ENCODE peak calls at places on chromosome 13, in six cellular contexts. One of them, this sample, is unnamed.

GRCh38 chr13:80862466-80862865 is 521.5 kb upstream of the SPRY2 start:
- DNase-seq in hepatic stellate cell: no peak
- DNase-seq in stimulated activated CD4-positive, alpha-beta T cell treated with anti-CD3 and anti-CD28 coated beads, Interleukin-1b, Interleukin-23, amount 100 ng/mL, for 24 hours: no peak
- DNase-seq in CD8-positive, alpha-beta T cell: no peak
- DNase-seq in omental fat pad: no peak
- DNase-seq in effector memory CD4-positive, alpha-beta T cell: no peak
- DNase-seq in this sample: no peak

GRCh38 chr13:58583961-58584360 is 952.4 kb downstream of the PCDH17 start:
- DNase-seq in hepatic stellate cell: no peak
- DNase-seq in stimulated activated CD4-positive, alpha-beta T cell treated with anti-CD3 and anti-CD28 coated beads, Interleukin-1b, Interleukin-23, amount 100 ng/mL, for 24 hours: no peak
- DNase-seq in CD8-positive, alpha-beta T cell: no peak
- DNase-seq in omental fat pad: no peak
- DNase-seq in effector memory CD4-positive, alpha-beta T cell: no peak
- DNase-seq in this sample: no peak

GRCh38 chr13:44768775-44769578 is 192.8 kb upstream of the TSC22D1 start:
- DNase-seq in hepatic stellate cell: no peak
- DNase-seq in stimulated activated CD4-positive, alpha-beta T cell treated with anti-CD3 and anti-CD28 coated beads, Interleukin-1b, Interleukin-23, amount 100 ng/mL, for 24 hours: peak; percentile 36
- DNase-seq in CD8-positive, alpha-beta T cell: no peak
- DNase-seq in omental fat pad: no peak
- DNase-seq in effector memory CD4-positive, alpha-beta T cell: no peak
- DNase-seq in this sample: no peak

GRCh38 chr13:101917833-101918755 is 465.6 kb downstream of the ITGBL1 start:
- DNase-seq in hepatic stellate cell: no peak
- DNase-seq in stimulated activated CD4-positive, alpha-beta T cell treated with anti-CD3 and anti-CD28 coated beads, Interleukin-1b, Interleukin-23, amount 100 ng/mL, for 24 hours: no peak
- DNase-seq in CD8-positive, alpha-beta T cell: no peak
- DNase-seq in omental fat pad: no peak
- DNase-seq in effector memory CD4-positive, alpha-beta T cell: no peak
- DNase-seq in this sample: no peak

GRCh38 chr13:42930136-42930535 is 61.9 kb downstream of the EPSTI1 start:
- DNase-seq in hepatic stellate cell: no peak
- DNase-seq in stimulated activated CD4-positive, alpha-beta T cell treated with anti-CD3 and anti-CD28 coated beads, Interleukin-1b, Interleukin-23, amount 100 ng/mL, for 24 hours: no peak
- DNase-seq in CD8-positive, alpha-beta T cell: no peak
- DNase-seq in omental fat pad: no peak
- DNase-seq in effector memory CD4-positive, alpha-beta T cell: no peak
- DNase-seq in this sample: no peak

GRCh38 chr13:41897126-41897525 is 63.8 kb downstream of the VWA8 start:
- DNase-seq in hepatic stellate cell: no peak
- DNase-seq in stimulated activated CD4-positive, alpha-beta T cell treated with anti-CD3 and anti-CD28 coated beads, Interleukin-1b, Interleukin-23, amount 100 ng/mL, for 24 hours: no peak
- DNase-seq in CD8-positive, alpha-beta T cell: no peak
- DNase-seq in omental fat pad: no peak
- DNase-seq in effector memory CD4-positive, alpha-beta T cell: no peak
- DNase-seq in this sample: no peak

GRCh38 chr13:113500530-113501265 is 10.2 kb upstream of the DCUN1D2 start:
- DNase-seq in hepatic stellate cell: no peak
- DNase-seq in stimulated activated CD4-positive, alpha-beta T cell treated with anti-CD3 and anti-CD28 coated beads, Interleukin-1b, Interleukin-23, amount 100 ng/mL, for 24 hours: no peak
- DNase-seq in CD8-positive, alpha-beta T cell: no peak
- DNase-seq in omental fat pad: no peak
- DNase-seq in effector memory CD4-positive, alpha-beta T cell: no peak
- DNase-seq in this sample: peak; percentile 45

GRCh38 chr13:111270765-111271164 is 49.7 kb upstream of the TEX29 start:
- DNase-seq in hepatic stellate cell: peak; percentile 61
- DNase-seq in stimulated activated CD4-positive, alpha-beta T cell treated with anti-CD3 and anti-CD28 coated beads, Interleukin-1b, Interleukin-23, amount 100 ng/mL, for 24 hours: no peak
- DNase-seq in CD8-positive, alpha-beta T cell: no peak
- DNase-seq in omental fat pad: no peak
- DNase-seq in effector memory CD4-positive, alpha-beta T cell: no peak
- DNase-seq in this sample: peak; percentile 47

GRCh38 chr13:35478384-35479222 is 2.1 kb upstream of the MAB21L1 start:
- DNase-seq in hepatic stellate cell: no peak
- DNase-seq in stimulated activated CD4-positive, alpha-beta T cell treated with anti-CD3 and anti-CD28 coated beads, Interleukin-1b, Interleukin-23, amount 100 ng/mL, for 24 hours: no peak
- DNase-seq in CD8-positive, alpha-beta T cell: no peak
- DNase-seq in omental fat pad: no peak
- DNase-seq in effector memory CD4-positive, alpha-beta T cell: no peak
- DNase-seq in this sample: no peak

GRCh38 chr13:36329355-36329754 is 16.8 kb downstream of the SPART start:
- DNase-seq in hepatic stellate cell: no peak
- DNase-seq in stimulated activated CD4-positive, alpha-beta T cell treated with anti-CD3 and anti-CD28 coated beads, Interleukin-1b, Interleukin-23, amount 100 ng/mL, for 24 hours: no peak
- DNase-seq in CD8-positive, alpha-beta T cell: no peak
- DNase-seq in omental fat pad: no peak
- DNase-seq in effector memory CD4-positive, alpha-beta T cell: no peak
- DNase-seq in this sample: no peak

GRCh38 chr13:48975101-48975925 is at the start of gene FNDC3A:
- DNase-seq in hepatic stellate cell: peak; percentile 85
- DNase-seq in stimulated activated CD4-positive, alpha-beta T cell treated with anti-CD3 and anti-CD28 coated beads, Interleukin-1b, Interleukin-23, amount 100 ng/mL, for 24 hours: no peak
- DNase-seq in CD8-positive, alpha-beta T cell: peak; percentile 9
- DNase-seq in omental fat pad: no peak
- DNase-seq in effector memory CD4-positive, alpha-beta T cell: peak; percentile 21
- DNase-seq in this sample: peak; percentile 93

GRCh38 chr13:95247857-95248256 is 53.4 kb downstream of the ABCC4 start:
- DNase-seq in hepatic stellate cell: no peak
- DNase-seq in stimulated activated CD4-positive, alpha-beta T cell treated with anti-CD3 and anti-CD28 coated beads, Interleukin-1b, Interleukin-23, amount 100 ng/mL, for 24 hours: no peak
- DNase-seq in CD8-positive, alpha-beta T cell: no peak
- DNase-seq in omental fat pad: no peak
- DNase-seq in effector memory CD4-positive, alpha-beta T cell: no peak
- DNase-seq in this sample: no peak

GRCh38 chr13:52128714-52129700 is at the start of gene NEK5:
- DNase-seq in hepatic stellate cell: peak; percentile 78
- DNase-seq in stimulated activated CD4-positive, alpha-beta T cell treated with anti-CD3 and anti-CD28 coated beads, Interleukin-1b, Interleukin-23, amount 100 ng/mL, for 24 hours: peak; percentile 45
- DNase-seq in CD8-positive, alpha-beta T cell: peak; percentile 6
- DNase-seq in omental fat pad: peak; percentile 27
- DNase-seq in effector memory CD4-positive, alpha-beta T cell: peak; percentile 29
- DNase-seq in this sample: no peak

GRCh38 chr13:25963681-25964080 is 88.1 kb downstream of the SHISA2 start:
- DNase-seq in hepatic stellate cell: no peak
- DNase-seq in stimulated activated CD4-positive, alpha-beta T cell treated with anti-CD3 and anti-CD28 coated beads, Interleukin-1b, Interleukin-23, amount 100 ng/mL, for 24 hours: no peak
- DNase-seq in CD8-positive, alpha-beta T cell: no peak
- DNase-seq in omental fat pad: no peak
- DNase-seq in effector memory CD4-positive, alpha-beta T cell: no peak
- DNase-seq in this sample: no peak

GRCh38 chr13:61162636-61163035 is 253.0 kb downstream of the PCDH20 start:
- DNase-seq in hepatic stellate cell: no peak
- DNase-seq in stimulated activated CD4-positive, alpha-beta T cell treated with anti-CD3 and anti-CD28 coated beads, Interleukin-1b, Interleukin-23, amount 100 ng/mL, for 24 hours: no peak
- DNase-seq in CD8-positive, alpha-beta T cell: no peak
- DNase-seq in omental fat pad: no peak
- DNase-seq in effector memory CD4-positive, alpha-beta T cell: no peak
- DNase-seq in this sample: no peak

GRCh38 chr13:31722684-31723083 is 16.6 kb upstream of the RXFP2 start:
- DNase-seq in hepatic stellate cell: no peak
- DNase-seq in stimulated activated CD4-positive, alpha-beta T cell treated with anti-CD3 and anti-CD28 coated beads, Interleukin-1b, Interleukin-23, amount 100 ng/mL, for 24 hours: no peak
- DNase-seq in CD8-positive, alpha-beta T cell: no peak
- DNase-seq in omental fat pad: no peak
- DNase-seq in effector memory CD4-positive, alpha-beta T cell: no peak
- DNase-seq in this sample: no peak

GRCh38 chr13:105139048-105139379 is 1396.4 kb downstream of the EFNB2 start:
- DNase-seq in hepatic stellate cell: no peak
- DNase-seq in stimulated activated CD4-positive, alpha-beta T cell treated with anti-CD3 and anti-CD28 coated beads, Interleukin-1b, Interleukin-23, amount 100 ng/mL, for 24 hours: no peak
- DNase-seq in CD8-positive, alpha-beta T cell: no peak
- DNase-seq in omental fat pad: no peak
- DNase-seq in effector memory CD4-positive, alpha-beta T cell: no peak
- DNase-seq in this sample: no peak

GRCh38 chr13:114313061-114313860 is 1.0 kb upstream of the CHAMP1 start:
- DNase-seq in hepatic stellate cell: peak; percentile 21
- DNase-seq in stimulated activated CD4-positive, alpha-beta T cell treated with anti-CD3 and anti-CD28 coated beads, Interleukin-1b, Interleukin-23, amount 100 ng/mL, for 24 hours: peak; percentile 31
- DNase-seq in CD8-positive, alpha-beta T cell: no peak
- DNase-seq in omental fat pad: no peak
- DNase-seq in effector memory CD4-positive, alpha-beta T cell: no peak
- DNase-seq in this sample: no peak

GRCh38 chr13:35789335-35790166 is 313.1 kb upstream of the MAB21L1 start:
- DNase-seq in hepatic stellate cell: no peak
- DNase-seq in stimulated activated CD4-positive, alpha-beta T cell treated with anti-CD3 and anti-CD28 coated beads, Interleukin-1b, Interleukin-23, amount 100 ng/mL, for 24 hours: no peak
- DNase-seq in CD8-positive, alpha-beta T cell: no peak
- DNase-seq in omental fat pad: no peak
- DNase-seq in effector memory CD4-positive, alpha-beta T cell: no peak
- DNase-seq in this sample: no peak

GRCh38 chr13:110138009-110138699 is 168.8 kb downstream of the COL4A1 start:
- DNase-seq in hepatic stellate cell: peak; percentile 86
- DNase-seq in stimulated activated CD4-positive, alpha-beta T cell treated with anti-CD3 and anti-CD28 coated beads, Interleukin-1b, Interleukin-23, amount 100 ng/mL, for 24 hours: peak; percentile 68
- DNase-seq in CD8-positive, alpha-beta T cell: peak; percentile 2
- DNase-seq in omental fat pad: peak; percentile 56
- DNase-seq in effector memory CD4-positive, alpha-beta T cell: peak; percentile 14
- DNase-seq in this sample: peak; percentile 92

GRCh38 chr13:24096659-24097058 is 63.9 kb upstream of the SPATA13 start:
- DNase-seq in hepatic stellate cell: no peak
- DNase-seq in stimulated activated CD4-positive, alpha-beta T cell treated with anti-CD3 and anti-CD28 coated beads, Interleukin-1b, Interleukin-23, amount 100 ng/mL, for 24 hours: no peak
- DNase-seq in CD8-positive, alpha-beta T cell: no peak
- DNase-seq in omental fat pad: no peak
- DNase-seq in effector memory CD4-positive, alpha-beta T cell: no peak
- DNase-seq in this sample: no peak

GRCh38 chr13:108911807-108912206 is 282.4 kb downstream of the MYO16 start:
- DNase-seq in hepatic stellate cell: no peak
- DNase-seq in stimulated activated CD4-positive, alpha-beta T cell treated with anti-CD3 and anti-CD28 coated beads, Interleukin-1b, Interleukin-23, amount 100 ng/mL, for 24 hours: no peak
- DNase-seq in CD8-positive, alpha-beta T cell: no peak
- DNase-seq in omental fat pad: no peak
- DNase-seq in effector memory CD4-positive, alpha-beta T cell: no peak
- DNase-seq in this sample: no peak

GRCh38 chr13:32581177-32581786 is 5.0 kb upstream of the PDS5B start:
- DNase-seq in hepatic stellate cell: peak; percentile 20
- DNase-seq in stimulated activated CD4-positive, alpha-beta T cell treated with anti-CD3 and anti-CD28 coated beads, Interleukin-1b, Interleukin-23, amount 100 ng/mL, for 24 hours: no peak
- DNase-seq in CD8-positive, alpha-beta T cell: no peak
- DNase-seq in omental fat pad: no peak
- DNase-seq in effector memory CD4-positive, alpha-beta T cell: no peak
- DNase-seq in this sample: no peak

GRCh38 chr13:87851395-87851794 is 180.2 kb downstream of the SLITRK5 start:
- DNase-seq in hepatic stellate cell: no peak
- DNase-seq in stimulated activated CD4-positive, alpha-beta T cell treated with anti-CD3 and anti-CD28 coated beads, Interleukin-1b, Interleukin-23, amount 100 ng/mL, for 24 hours: no peak
- DNase-seq in CD8-positive, alpha-beta T cell: no peak
- DNase-seq in omental fat pad: no peak
- DNase-seq in effector memory CD4-positive, alpha-beta T cell: no peak
- DNase-seq in this sample: no peak

GRCh38 chr13:28558567-28558966 is 63.6 kb upstream of the FLT1 start:
- DNase-seq in hepatic stellate cell: peak; percentile 9
- DNase-seq in stimulated activated CD4-positive, alpha-beta T cell treated with anti-CD3 and anti-CD28 coated beads, Interleukin-1b, Interleukin-23, amount 100 ng/mL, for 24 hours: no peak
- DNase-seq in CD8-positive, alpha-beta T cell: no peak
- DNase-seq in omental fat pad: no peak
- DNase-seq in effector memory CD4-positive, alpha-beta T cell: no peak
- DNase-seq in this sample: no peak